ENCODE peak calls at places on chromosomes 13 and 19, in ten cellular contexts. J is progenitor cell of endocrine pancreas; G is CD4-positive, alpha-beta T cell; R is HFFc6; H is fibroblast of lung; W is endothelial cell; N is IMR-90; Y is Calu3; T is WTC11; Q is endothelial cell of umbilical vein. K is an unnamed sample.

GRCh38 chr13:39025433-39025839 is 12.5 kb downstream of the PROSER1 start:
- DNase-seq in H (no peak), G (no peak), N (no peak), J (no peak), W (no peak), R (no peak), Q (no peak), T (no peak), Y (no peak), K (no peak)

GRCh38 chr13:112509190-112509589 is 78.8 kb downstream of the TUBGCP3 start:
- DNase-seq in N (no peak), T (no peak), W (no peak), Q (no peak), Y (no peak), G (no peak), H (no peak), J (no peak), R (no peak), K (no peak)

GRCh38 chr19:11422163-11423068 is 3.3 kb upstream of the RGL3 start:
- DNase-seq in T (peak), Y (peak), N (no peak), W (peak), J (peak), Q (peak), R (peak), G (peak), H (peak), K (peak)

GRCh38 chr19:48681127-48681470 is 8.3 kb upstream of the NTN5 start:
- DNase-seq in Q (no peak), T (no peak), N (peak), G (no peak), J (no peak), W (no peak), H (peak), R (peak), Y (no peak), K (no peak)

GRCh38 chr19:4503224-4504170 is 14.8 kb downstream of the PLIN4 start:
- DNase-seq in N (no peak), R (no peak), J (no peak), Q (no peak), W (no peak), H (no peak), G (no peak), T (no peak), Y (no peak), K (no peak)

GRCh38 chr19:47582320-47582909 is 9.5 kb upstream of the ZNF541 start:
- DNase-seq in T (no peak), N (peak), H (peak), Y (no peak), Q (no peak), W (no peak), R (peak), J (no peak), G (no peak), K (no peak)

GRCh38 chr13:44617648-44618047 is 41.5 kb upstream of the TSC22D1 start:
- DNase-seq in W (no peak), G (no peak), Y (no peak), R (no peak), H (no peak), N (no peak), T (no peak), Q (no peak), J (no peak), K (no peak)

GRCh38 chr13:47094734-47095434 is 198.0 kb upstream of the HTR2A start:
- DNase-seq in T (no peak), Q (no peak), R (no peak), N (no peak), G (no peak), H (no peak), W (no peak), Y (no peak), J (no peak), K (no peak)

GRCh38 chr19:18832331-18833140 is 777 bp downstream of the UPF1 start:
- DNase-seq in G (no peak), Y (peak), Q (peak), T (peak), W (peak), H (peak), N (no peak), J (no peak), R (peak), K (no peak)

GRCh38 chr19:57559008-57559403 is 657 bp downstream of the ZNF550 start:
- DNase-seq in T (peak), Y (peak), G (no peak), W (peak), N (no peak), H (no peak), Q (peak), R (no peak), J (no peak), K (no peak)

GRCh38 chr13:75357576-75358295 is 124.2 kb downstream of the TBC1D4 start:
- DNase-seq in Y (peak), Q (peak), R (peak), G (peak), W (peak), T (peak), N (peak), J (no peak), H (peak), K (no peak)

GRCh38 chr13:29566864-29567263 is 28.6 kb downstream of the SLC7A1 start:
- DNase-seq in G (no peak), J (no peak), T (no peak), R (no peak), H (no peak), W (no peak), Y (no peak), N (no peak), Q (no peak), K (no peak)

GRCh38 chr19:41399091-41399490 is 1.5 kb downstream of the BCKDHA start:
- DNase-seq in N (no peak), R (no peak), Q (no peak), G (no peak), H (no peak), W (no peak), Y (no peak), T (no peak), J (no peak), K (no peak)

GRCh38 chr19:36488118-36488815 is 1.1 kb downstream of the ZNF566 start:
- DNase-seq in Y (no peak), W (no peak), H (peak), T (no peak), R (peak), J (no peak), G (no peak), N (peak), Q (no peak), K (no peak)

GRCh38 chr13:27135023-27135422 is 36.6 kb downstream of the USP12 start:
- DNase-seq in W (no peak), J (no peak), R (no peak), Y (peak), H (no peak), Q (peak), T (no peak), G (no peak), N (no peak), K (no peak)

GRCh38 chr13:50415428-50415827 is 400.2 kb downstream of the KCNRG start:
- DNase-seq in R (no peak), Y (no peak), W (no peak), H (no peak), T (no peak), J (no peak), Q (no peak), N (peak), G (no peak), K (no peak)
- TF ChIP-seq CTCF in R (no peak), Y (no peak), W (no peak), H (no peak), T (no peak), J (no peak), Q (no peak), N (no peak), G (no peak), K (no peak)

GRCh38 chr13:21986602-21987001 is 315.7 kb downstream of the FGF9 start:
- DNase-seq in Q (no peak), N (peak), R (no peak), Y (no peak), T (no peak), G (no peak), J (no peak), H (peak), W (no peak), K (peak)
- TF ChIP-seq CTCF in Q (no peak), N (no peak), R (no peak), Y (no peak), T (no peak), G (no peak), J (no peak), H (no peak), W (no peak), K (no peak)

DNA sequence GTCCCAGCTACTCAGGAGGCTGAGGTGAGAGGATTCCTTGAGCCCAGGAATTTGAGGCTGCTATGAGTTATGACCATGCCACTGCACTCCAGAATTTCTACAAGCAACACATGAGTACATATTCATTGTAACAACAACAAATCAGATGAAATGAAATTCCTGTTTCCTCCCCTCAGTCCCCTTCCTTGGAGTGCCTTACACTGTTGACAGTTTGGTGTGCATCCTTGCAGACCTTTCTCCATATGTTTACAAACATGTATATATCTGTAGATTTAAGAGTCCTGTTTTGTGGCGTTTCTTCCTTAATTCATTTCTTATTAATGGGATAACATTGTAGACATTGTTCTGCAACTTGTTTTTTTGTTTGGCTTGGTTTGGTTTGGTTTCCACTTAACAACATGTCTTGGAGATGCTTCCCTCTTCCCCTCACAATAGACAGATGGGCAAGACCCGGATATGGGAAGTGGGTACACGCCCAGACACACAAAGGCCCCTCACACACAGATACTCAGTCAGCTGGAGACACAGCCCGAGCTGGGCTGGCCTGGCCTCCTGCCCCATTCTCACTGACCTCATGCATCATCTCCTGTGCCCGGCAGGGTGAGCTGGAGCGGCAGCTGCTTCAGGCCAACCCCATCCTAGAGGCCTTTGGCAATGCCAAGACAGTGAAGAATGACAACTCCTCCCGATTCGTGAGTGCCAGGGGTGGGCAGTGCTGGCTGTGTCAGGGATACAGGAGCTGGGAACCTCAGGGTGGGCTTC is 21.7 kb downstream of the MYH14 start:
- DNase-seq in W (no peak), T (no peak), R (no peak), N (no peak), Y (no peak), H (no peak), J (no peak), Q (no peak), G (no peak), K (no peak)
- TF ChIP-seq CTCF in W (no peak), T (no peak), R (no peak), N (no peak), Y (no peak), H (no peak), J (no peak), Q (no peak), G (no peak), K (peak)

DNA sequence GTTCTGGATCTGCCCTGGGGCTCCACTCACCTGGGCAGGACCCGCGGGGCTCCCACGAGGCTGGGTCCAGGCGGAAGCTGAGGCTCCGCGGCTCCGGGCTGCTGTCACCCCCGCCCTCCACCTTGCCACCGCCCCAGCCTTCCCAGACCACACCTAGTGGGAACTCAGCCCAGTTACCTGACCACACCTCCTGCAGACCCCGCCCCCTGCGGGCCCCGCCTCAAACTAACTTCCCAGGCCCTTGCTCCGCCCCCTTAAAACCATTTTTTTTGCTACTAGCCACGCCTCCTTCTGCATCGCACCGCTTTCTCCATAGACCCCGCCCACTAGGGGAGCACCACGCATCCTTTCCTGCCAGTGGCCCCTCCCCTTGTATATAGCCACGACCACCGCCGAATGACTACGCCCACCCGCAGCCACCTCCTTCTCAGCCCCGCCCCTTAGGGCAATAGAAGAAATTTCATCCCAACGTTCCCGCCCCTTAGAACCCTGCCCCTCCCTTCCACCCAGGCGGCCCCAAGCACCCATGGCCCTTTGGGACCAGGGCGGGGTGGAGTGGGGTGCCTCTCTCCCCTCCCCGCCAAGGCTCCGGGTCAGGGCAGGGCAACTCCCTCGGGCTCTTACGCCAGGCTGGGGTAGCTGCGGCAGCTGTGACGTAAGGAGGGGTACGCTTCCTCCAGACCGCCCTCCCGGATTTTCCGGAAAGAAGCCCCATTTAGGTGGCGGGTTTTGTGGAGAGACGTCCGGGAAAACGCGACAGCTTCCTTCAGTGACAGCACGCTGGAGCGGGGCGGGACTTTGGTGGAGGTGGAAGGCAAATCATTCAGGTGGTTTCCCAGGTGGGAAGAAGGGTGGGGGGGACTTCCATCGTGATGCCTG is at the start of gene SH2D3A:
- DNase-seq in H (peak), G (peak), Q (peak), N (peak), R (no peak), J (peak), Y (peak), T (peak), W (peak), K (peak)
- TF ChIP-seq CTCF in H (no peak), G (no peak), Q (no peak), N (no peak), R (no peak), J (no peak), Y (no peak), T (no peak), W (no peak), K (no peak)

GRCh38 chr19:1247747-1248453 is 483 bp upstream of the MIDN start:
- DNase-seq in G (peak), R (peak), J (no peak), W (peak), T (peak), H (peak), Q (peak), N (peak), Y (peak), K (peak)
- TF ChIP-seq CTCF in G (no peak), R (peak), J (peak), W (no peak), T (no peak), H (peak), Q (peak), N (peak), Y (no peak), K (peak)